ENCODE peak calls at places on chromosome 10, in four cellular contexts. Z is CD4-positive, alpha-beta T cell; C is effector memory CD4-positive, alpha-beta T cell; Q is AG04450. G is an unnamed sample.

GRCh38 chr10:29746080-29746797 is 111.5 kb upstream of the SVIL start:
- DNase-seq in Z (no peak), C (no peak), Q (no peak), G (peak)

GRCh38 chr10:5434017-5434753 is 21.8 kb downstream of the NET1 start:
- DNase-seq in Z (no peak), C (no peak), Q (no peak), G (no peak)

GRCh38 chr10:122298598-122299301 is 27.7 kb downstream of the BTBD16 start:
- DNase-seq in Z (peak), C (peak), Q (peak), G (peak)

GRCh38 chr10:15313034-15313433 is 58.1 kb downstream of the FAM171A1 start:
- DNase-seq in Z (no peak), C (no peak), Q (no peak), G (no peak)

GRCh38 chr10:61750943-61751471 is 88.3 kb downstream of the CABCOCO1 start:
- DNase-seq in Z (peak), C (peak), Q (peak), G (no peak)

GRCh38 chr10:71770255-71770654 is 3.1 kb downstream of the VSIR start:
- DNase-seq in Z (no peak), C (no peak), Q (no peak), G (no peak)

GRCh38 chr10:88889559-88890337 is 9.7 kb downstream of the STAMBPL1 start:
- DNase-seq in Z (no peak), C (no peak), Q (no peak), G (no peak)

GRCh38 chr10:108421256-108421655 is 1256.8 kb upstream of the SORCS1 start:
- DNase-seq in Z (no peak), C (no peak), Q (no peak), G (no peak)

GRCh38 chr10:109959571-109960145 is 36.3 kb upstream of the XPNPEP1 start:
- DNase-seq in Z (no peak), C (no peak), Q (no peak), G (no peak)

GRCh38 chr10:71424496-71425194 is 27.9 kb downstream of the CDH23 start:
- DNase-seq in Z (peak), C (no peak), Q (no peak), G (no peak)

GRCh38 chr10:43666551-43666950 is 17.9 kb upstream of the ZNF32 start:
- DNase-seq in Z (no peak), C (no peak), Q (no peak), G (peak)

GRCh38 chr10:92693534-92693893 is 3.8 kb downstream of the HHEX start:
- DNase-seq in Z (no peak), C (no peak), Q (no peak), G (no peak)

GRCh38 chr10:124381011-124381591 is 37.6 kb downstream of the OAT start:
- DNase-seq in Z (no peak), C (no peak), Q (no peak), G (no peak)

GRCh38 chr10:91088300-91089140 is 131.9 kb upstream of the PCGF5 start:
- DNase-seq in Z (no peak), C (no peak), Q (no peak), G (no peak)

GRCh38 chr10:13587367-13587766 is 602 bp downstream of the PRPF18 start:
- DNase-seq in Z (no peak), C (no peak), Q (no peak), G (no peak)

GRCh38 chr10:31749293-31749692 is 179.3 kb downstream of the ARHGAP12 start:
- DNase-seq in Z (no peak), C (no peak), Q (no peak), G (no peak)

GRCh38 chr10:34094961-34095360 is 720.1 kb downstream of the PARD3 start:
- DNase-seq in Z (no peak), C (no peak), Q (no peak), G (no peak)

GRCh38 chr10:128062837-128063563 is 63.2 kb downstream of the MKI67 start:
- DNase-seq in Z (peak), C (peak), Q (no peak), G (no peak)

GRCh38 chr10:104941662-104942061 is 300.6 kb downstream of the SORCS3 start:
- DNase-seq in Z (no peak), C (no peak), Q (no peak), G (no peak)

GRCh38 chr10:44195120-44196007 is 189.5 kb downstream of the CXCL12 start:
- DNase-seq in Z (no peak), C (no peak), Q (peak), G (peak)

GRCh38 chr10:129964611-129965417 is 740 bp upstream of the EBF3 start:
- DNase-seq in Z (no peak), C (no peak), Q (no peak), G (peak)

GRCh38 chr10:52950578-52950977 is 178.0 kb upstream of the MBL2 start:
- DNase-seq in Z (no peak), C (no peak), Q (no peak), G (no peak)

DNA sequence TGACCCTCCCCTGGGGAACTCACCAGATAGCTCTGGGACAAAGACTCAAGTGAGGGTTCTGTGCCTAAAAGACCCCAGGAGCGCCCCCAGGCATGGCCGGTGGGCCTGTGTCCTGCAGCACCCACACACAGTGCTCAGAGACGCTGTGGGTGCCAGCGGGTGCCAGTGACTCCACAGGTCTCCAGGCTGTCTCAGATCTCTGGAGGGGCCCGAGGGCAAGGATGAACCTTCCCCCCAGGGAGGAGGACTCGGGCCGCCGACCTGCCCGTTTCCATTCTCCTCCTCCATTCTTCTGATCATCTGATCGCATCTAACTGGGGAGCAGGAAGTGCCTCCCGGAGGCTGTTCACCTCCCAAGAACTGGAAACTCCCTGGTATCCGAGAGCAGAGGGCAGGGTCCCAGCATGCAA is 980 bp downstream of the ADAM8 start:
- DNase-seq in Z (peak), C (no peak), Q (no peak), G (no peak)
- H3K27ac ChIP-seq in Z (peak), C (peak), Q (no peak), G (no peak)

DNA sequence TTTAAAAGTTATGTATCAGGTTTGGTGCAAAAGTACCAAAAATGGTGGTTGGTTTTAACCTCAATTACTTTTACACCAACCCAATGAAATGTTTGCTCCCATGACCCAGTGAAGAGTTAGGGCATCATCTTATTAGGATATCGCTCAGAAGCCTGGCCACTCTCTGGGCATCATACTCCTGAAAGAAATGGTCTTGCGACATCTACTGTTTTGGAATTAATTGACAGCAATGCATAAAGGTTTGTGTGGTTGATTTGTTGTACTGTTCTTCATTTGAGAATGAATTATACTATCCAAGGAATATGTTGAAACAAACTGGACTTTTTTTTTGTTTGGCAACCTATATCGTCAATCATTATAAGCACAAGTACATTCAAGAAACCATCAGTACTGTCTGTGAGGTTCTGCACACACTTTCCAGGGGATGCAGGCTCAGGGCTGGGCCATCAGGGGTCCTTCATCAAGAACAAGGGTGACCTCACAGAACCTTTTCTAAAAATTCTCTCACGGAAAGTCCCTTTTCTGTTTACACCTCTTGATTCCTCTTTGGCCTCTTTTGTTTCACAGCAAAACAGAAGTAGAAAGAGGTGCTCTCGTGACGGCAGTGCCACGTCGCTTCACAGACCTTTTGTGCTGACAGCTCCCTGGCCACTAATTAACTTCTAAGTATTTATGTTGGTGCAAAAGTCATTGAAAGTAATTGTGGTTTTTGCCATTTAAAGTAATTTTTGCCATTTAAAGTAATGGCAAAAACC is 117.2 kb upstream of the KLF6 start:
- DNase-seq in Z (no peak), C (peak), Q (no peak), G (no peak)
- H3K27ac ChIP-seq in Z (no peak), C (peak), Q (no peak), G (peak)

DNA sequence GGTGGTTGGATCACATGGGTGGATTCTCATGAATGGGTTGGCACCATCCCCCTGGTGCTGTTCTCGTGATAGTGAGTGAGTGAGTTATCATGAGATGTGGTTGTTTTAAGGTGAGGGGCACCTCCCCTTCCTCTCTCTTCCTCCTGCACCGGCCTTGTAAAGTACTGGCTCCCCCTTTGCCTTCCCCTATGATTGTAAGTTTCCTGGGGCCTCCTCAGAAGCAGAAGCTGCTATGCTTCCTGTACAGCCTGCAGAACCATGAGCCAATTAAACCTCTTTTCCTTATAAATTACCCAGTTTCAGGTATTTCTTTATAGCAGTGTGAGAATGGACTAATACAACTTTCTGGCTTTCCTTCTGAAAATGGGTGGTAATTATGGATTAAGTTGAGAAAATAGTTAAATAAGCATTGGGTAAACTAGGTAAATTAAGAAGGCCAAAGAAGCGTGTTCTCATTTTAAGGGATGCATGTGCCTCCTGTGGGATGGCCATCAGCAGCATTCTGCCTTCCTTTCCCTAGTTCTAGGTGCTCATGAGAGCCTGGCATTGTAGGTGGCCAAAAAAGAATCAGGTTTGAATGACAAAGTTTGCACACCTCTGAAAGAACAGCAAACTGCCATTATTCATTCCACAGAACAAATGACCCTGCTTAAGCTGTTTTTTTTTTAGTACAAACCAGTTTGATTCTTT is 241.4 kb upstream of the CCDC6 start:
- DNase-seq in Z (no peak), C (no peak), Q (no peak), G (no peak)
- H3K27ac ChIP-seq in Z (no peak), C (no peak), Q (no peak), G (peak)

DNA sequence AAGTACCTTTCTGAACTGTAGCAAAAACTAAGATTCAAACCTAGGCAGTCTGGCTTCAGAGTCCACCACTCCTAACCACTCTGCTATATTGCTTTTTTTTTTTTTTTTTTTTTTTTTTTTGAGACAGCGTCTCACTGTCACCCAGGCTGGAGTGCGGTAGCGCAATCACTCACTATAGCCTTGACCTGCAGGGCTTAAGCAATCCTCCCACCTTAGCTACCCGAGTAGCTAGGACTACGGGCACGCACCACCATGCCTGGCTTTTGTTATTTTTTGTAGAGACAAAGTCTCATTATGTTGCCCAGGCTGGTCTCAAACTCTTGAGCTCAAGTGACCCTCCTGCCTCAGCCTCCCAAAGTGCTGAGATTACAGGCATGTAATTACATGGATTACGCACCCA is 10.1 kb upstream of the SLF2 start:
- DNase-seq in Z (no peak), C (no peak), Q (no peak), G (no peak)
- H3K27ac ChIP-seq in Z (no peak), C (no peak), Q (no peak), G (no peak)

GRCh38 chr10:63261496-63261895 is 128.4 kb downstream of the NRBF2 start:
- DNase-seq in Z (no peak), C (no peak), Q (no peak), G (no peak)
- H3K27ac ChIP-seq in Z (no peak), C (no peak), Q (no peak), G (peak)

GRCh38 chr10:112811741-112812551 is 138.1 kb upstream of the TCF7L2 start:
- DNase-seq in Z (no peak), C (no peak), Q (peak), G (peak)
- H3K27ac ChIP-seq in Z (no peak), C (no peak), Q (peak), G (no peak)

GRCh38 chr10:6726924-6727323 is 146.8 kb upstream of the PRKCQ start:
- DNase-seq in Z (no peak), C (no peak), Q (no peak), G (no peak)

GRCh38 chr10:6721480-6721879 is 141.4 kb upstream of the PRKCQ start:
- DNase-seq in Z (no peak), C (no peak), Q (peak), G (no peak)

GRCh38 chr10:6721964-6722615 is 142.0 kb upstream of the PRKCQ start:
- DNase-seq in Z (no peak), C (no peak), Q (peak), G (no peak)

DNA sequence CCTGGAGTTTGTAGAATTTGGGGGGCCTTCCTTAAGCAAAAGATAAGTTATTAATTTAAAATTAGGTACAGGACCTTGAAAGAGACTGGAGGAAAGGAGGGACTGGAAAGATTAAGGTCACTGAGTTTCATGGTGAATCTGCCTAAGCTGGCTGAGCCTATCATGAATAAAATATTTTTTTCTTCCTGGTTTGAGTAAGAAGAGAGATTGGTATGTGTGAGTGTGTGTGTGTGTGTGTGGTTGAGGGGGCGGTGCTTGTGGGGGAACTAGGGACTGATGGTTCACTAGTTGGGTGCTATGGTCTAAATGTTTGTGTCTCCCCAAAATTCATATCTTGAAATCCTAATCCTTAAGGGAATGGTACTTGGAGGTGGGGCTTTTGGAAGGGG is 142.5 kb upstream of the PRKCQ start:
- DNase-seq in Z (no peak), C (no peak), Q (no peak), G (no peak)
- H3K27ac ChIP-seq in Z (no peak), C (no peak), Q (peak), G (no peak)